ENCODE peak calls at places on chromosomes 11 and 22, in five cellular contexts. X is mammary epithelial cell, W is fibroblast of mammary gland, B is right lobe of liver, Z is HFFc6. F is an unnamed sample.

GRCh38 chr22:27097481-27097880 is 440.1 kb downstream of the MIAT start:
- DNase-seq in Z (no peak), W (no peak), B (no peak), X (no peak), F (no peak)

GRCh38 chr11:266676-267439 is 11.3 kb upstream of the NLRP6 start:
- DNase-seq in B (no peak), X (no peak), W (peak; percentile 21), Z (no peak), F (no peak)

GRCh38 chr11:2825886-2826678 is 59.5 kb downstream of the CDKN1C start:
- DNase-seq in X (peak; percentile 89), Z (peak; percentile 93), B (no peak), W (peak; percentile 93), F (peak; percentile 40)

GRCh38 chr11:121889168-121889567 is 226.8 kb downstream of the BLID start:
- DNase-seq in X (no peak), Z (no peak), W (peak; percentile 85), B (no peak), F (no peak)

GRCh38 chr11:134237557-134237922 is 13.1 kb downstream of the VPS26B start:
- DNase-seq in Z (no peak), B (no peak), X (no peak), W (no peak), F (no peak)

GRCh38 chr22:30253205-30253852 is 6.8 kb upstream of the LIF start:
- DNase-seq in B (no peak), X (no peak), W (peak; percentile 47), Z (no peak), F (peak; percentile 76)

GRCh38 chr11:96079691-96080090 is 155.8 kb upstream of the MTMR2 start:
- DNase-seq in X (no peak), W (no peak), B (no peak), Z (no peak), F (no peak)

GRCh38 chr11:64716471-64717267 is 6.3 kb downstream of the NRXN2 start:
- DNase-seq in Z (no peak), B (no peak), X (no peak), W (no peak), F (no peak)

GRCh38 chr11:34978236-34979191 is 62.1 kb downstream of the PDHX start:
- DNase-seq in B (no peak), X (no peak), Z (no peak), W (no peak), F (no peak)

GRCh38 chr11:33557201-33557600 is 143.4 kb downstream of the C11orf91 start:
- DNase-seq in B (no peak), W (peak; percentile 47), X (peak; percentile 92), Z (peak; percentile 92), F (no peak)

GRCh38 chr22:22682196-22682595 is 37.8 kb downstream of the GGTLC2 start:
- DNase-seq in Z (no peak), W (no peak), B (no peak), X (no peak), F (no peak)

GRCh38 chr22:22685586-22685985 is 41.2 kb downstream of the GGTLC2 start:
- DNase-seq in Z (no peak), X (no peak), B (no peak), W (no peak), F (no peak)

GRCh38 chr22:22684605-22685561 is 40.5 kb downstream of the GGTLC2 start:
- DNase-seq in X (no peak), Z (peak; percentile 35), W (peak; percentile 88), B (peak; percentile 61), F (peak; percentile 44)

GRCh38 chr22:22682807-22683667 is 38.6 kb downstream of the GGTLC2 start:
- DNase-seq in X (no peak), B (no peak), W (peak; percentile 63), Z (no peak), F (no peak)

DNA sequence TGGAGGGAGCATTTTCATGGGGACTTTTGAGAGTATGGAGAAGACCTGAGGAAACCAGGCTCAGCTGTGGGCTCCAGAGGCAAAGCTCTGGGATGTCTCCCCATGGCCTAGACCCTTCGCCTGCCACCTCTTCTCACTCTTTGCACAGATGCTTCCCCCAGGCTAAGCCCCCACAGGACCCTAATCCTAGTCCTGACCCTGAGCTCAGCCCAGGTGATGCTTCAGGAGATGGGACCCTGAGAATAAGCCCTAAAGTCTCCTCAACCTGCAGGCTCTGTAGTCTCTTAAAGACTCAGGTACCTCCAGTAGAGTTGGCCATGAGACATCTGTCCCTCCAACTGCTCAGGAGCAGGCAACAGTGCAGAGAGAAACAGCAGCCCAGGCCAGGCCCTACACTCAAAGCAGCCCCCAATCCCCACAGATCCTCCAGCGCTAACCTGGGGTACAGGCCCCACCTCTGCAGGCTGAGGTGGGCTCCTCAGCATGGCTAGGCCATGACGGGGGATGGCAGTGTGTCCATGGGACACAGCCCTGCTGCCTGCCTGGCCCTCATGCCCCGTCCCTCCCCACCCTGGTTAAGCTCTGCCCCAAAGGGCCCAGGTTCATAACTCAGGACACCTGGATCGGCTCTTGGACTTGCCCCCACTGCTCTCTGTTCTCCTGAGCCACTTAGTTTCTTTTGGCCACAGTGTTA is 39.4 kb downstream of the GGTLC2 start:
- DNase-seq in X (no peak), W (no peak), B (no peak), Z (no peak), F (no peak)
- TF ChIP-seq CTCF in X (no peak), W (no peak), B (no peak), Z (no peak), F (no peak)

DNA sequence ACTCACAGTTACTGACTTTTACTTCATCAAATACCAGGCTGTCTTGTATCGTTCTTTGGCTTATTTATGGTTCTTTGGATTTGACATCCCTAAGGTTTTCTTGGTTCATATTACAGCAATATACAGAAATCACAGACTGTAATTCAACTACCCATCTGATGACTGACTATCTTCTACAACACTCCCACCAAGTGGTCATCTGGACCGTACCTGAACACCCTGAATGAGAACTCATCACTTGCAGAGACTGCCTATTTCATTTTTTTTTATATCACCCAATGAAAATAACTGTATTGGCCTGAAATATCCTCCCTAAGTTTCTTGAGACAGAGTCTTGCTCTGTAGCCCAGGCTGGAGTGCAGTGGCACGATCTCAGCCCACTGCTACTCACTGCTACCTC is 9.5 kb upstream of the UPB1 start:
- DNase-seq in W (no peak), Z (peak; percentile 18), B (no peak), X (peak; percentile 23), F (no peak)
- TF ChIP-seq CTCF in W (no peak), Z (peak; percentile 50), B (peak; percentile 36), X (no peak), F (no peak)

DNA sequence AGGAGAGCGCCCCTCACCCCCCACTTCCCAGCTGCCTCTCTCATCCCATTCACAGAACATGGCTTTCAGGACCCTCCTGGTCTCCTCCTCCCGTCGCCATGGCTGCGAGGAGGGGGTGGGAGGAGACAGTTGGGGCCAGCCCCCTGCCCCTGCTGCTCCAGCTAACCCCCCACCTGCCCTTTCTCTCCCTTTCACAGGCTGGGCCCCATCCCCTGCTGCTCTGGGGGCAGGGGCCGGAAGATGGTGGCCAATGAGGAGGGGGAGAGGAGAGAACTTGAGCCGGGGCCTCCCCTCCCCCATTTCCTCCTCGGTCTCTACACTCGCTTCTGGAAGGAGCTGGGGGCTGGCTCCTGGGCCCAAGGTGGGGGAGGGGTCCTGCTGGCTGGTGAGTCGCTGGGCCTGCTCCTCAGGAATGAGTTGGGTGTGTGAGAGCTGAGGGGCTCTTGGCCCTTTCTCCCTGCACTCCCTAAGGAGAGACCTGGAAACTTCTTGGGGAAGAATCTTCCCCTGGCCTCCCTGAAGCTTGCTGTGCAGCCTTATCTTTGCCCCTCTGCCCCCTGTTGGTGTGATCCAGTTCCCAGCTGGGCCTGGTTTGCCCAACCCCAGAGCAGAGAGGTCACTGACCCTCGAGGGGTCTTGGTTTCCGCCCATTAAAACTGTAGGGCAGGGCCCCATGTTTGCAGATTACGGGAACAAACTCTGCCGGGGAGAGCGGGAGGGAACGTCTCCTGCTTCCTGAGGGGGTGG is 10.2 kb downstream of the YPEL4 start:
- DNase-seq in X (no peak), B (no peak), W (peak; percentile 18), Z (no peak), F (no peak)
- TF ChIP-seq CTCF in X (no peak), B (no peak), W (no peak), Z (peak; percentile 40), F (no peak)

GRCh38 chr11:12628322-12628721 is 45.9 kb upstream of the TEAD1 start:
- DNase-seq in B (no peak), X (no peak), Z (no peak), W (no peak), F (no peak)
- TF ChIP-seq CTCF in B (no peak), X (no peak), Z (no peak), W (no peak), F (no peak)

DNA sequence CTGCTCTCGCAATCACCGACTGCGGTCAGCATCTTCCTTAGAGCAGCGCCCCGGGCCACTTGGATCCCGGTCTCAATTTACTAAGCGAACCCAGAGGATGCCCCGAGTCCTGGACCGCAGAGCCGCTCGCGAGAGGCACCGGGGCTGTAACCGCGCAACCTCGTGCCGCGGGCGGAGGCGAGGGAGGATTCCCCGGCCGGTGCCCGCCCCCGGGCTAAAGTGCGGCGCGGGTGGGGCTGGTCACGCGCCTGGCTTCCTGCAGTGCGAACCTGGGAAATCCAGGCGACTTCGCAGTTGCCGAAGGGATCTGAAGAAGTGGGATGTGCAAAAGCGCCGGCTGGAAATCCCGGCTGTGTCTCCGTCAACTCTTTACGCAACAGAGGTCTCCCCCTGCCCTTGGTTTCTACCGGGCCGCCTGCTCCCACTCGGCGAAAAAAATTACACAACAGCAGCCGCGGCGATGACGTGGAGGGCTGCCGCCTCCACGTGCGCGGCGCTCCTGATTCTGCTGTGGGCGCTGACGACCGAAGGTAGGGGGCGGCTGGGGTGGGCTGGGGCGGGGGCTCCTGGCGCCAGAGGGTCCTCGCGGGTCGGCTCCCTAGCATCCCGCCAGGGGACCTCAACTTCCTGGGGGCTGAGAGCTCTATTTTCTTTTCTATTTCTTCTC is at the start of gene NCR3LG1:
- DNase-seq in X (peak; percentile 72), B (peak; percentile 72), W (peak; percentile 73), Z (peak; percentile 52), F (peak; percentile 85)
- TF ChIP-seq CTCF in X (no peak), B (no peak), W (no peak), Z (peak; percentile 28), F (no peak)

GRCh38 chr22:18120941-18121340 is 10.3 kb downstream of the TUBA8 start:
- DNase-seq in Z (no peak), W (no peak), X (no peak), B (no peak), F (no peak)

GRCh38 chr22:18122254-18122554 is 11.6 kb downstream of the TUBA8 start:
- DNase-seq in Z (no peak), W (no peak), B (no peak), X (no peak), F (no peak)

GRCh38 chr22:18118345-18118915 is 7.8 kb downstream of the TUBA8 start:
- DNase-seq in B (no peak), W (no peak), Z (no peak), X (no peak), F (no peak)

GRCh38 chr22:18119409-18120110 is 9.0 kb downstream of the TUBA8 start:
- DNase-seq in W (no peak), X (no peak), Z (no peak), B (no peak), F (peak; percentile 8)

DNA sequence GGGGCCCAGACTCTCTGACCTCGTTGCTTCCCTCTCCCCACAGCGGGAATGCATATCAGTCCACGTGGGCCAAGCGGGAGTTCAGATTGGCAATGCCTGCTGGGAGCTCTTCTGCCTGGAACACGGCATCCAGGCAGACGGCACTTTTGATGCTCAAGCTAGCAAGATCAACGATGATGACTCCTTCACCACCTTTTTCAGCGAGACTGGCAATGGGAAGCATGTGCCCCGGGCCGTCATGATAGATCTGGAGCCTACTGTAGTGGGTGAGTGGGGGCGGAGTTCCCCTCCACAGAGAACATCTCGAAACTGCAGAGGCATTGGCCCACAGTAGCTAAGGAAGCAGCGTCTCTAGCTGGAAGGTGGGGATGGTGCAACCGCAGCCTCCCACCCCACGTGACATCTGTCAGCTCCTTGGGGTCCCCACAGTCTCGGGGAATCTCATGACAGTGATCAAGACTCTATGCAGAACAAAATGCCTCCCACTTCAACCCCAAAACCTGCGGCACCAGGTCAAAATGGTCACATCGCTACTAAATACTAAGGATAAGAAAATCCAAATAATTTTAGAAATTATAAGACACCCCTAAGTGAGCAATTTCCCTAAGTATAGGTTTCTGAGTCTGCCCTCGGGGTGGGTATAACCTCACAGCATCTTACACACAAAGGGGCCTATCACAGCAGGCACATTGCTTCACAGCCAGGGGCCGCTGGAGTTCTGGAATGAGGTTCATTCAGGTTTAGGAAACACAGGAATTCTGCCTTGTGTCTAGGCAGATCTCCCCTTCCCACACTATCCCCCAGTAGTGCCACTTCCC is 11.0 kb downstream of the TUBA8 start:
- DNase-seq in X (no peak), Z (no peak), B (no peak), W (no peak), F (no peak)
- TF ChIP-seq CTCF in X (no peak), Z (no peak), B (no peak), W (no peak), F (no peak)